ENCODE peak calls at places on chromosomes 7 and 10, in eight cellular contexts. F is cardiac fibroblast, N is IMR-90, V is ELR, R is endothelial cell, S is PC-3, B is H54, D is NAMALWA. Z is an unnamed sample.

GRCh38 chr7:155543011-155543881 is 3.1 kb downstream of the CNPY1 start:
- DNase-seq in F (peak), N (peak), V (no peak), R (no peak), S (no peak), B (no peak), D (no peak), Z (peak)

GRCh38 chr10:71210031-71210871 is 2.1 kb upstream of the UNC5B start:
- DNase-seq in F (no peak), N (no peak), V (no peak), R (no peak), S (no peak), B (no peak), D (no peak), Z (no peak)

GRCh38 chr7:16648551-16648950 is 2.6 kb downstream of the BZW2 start:
- DNase-seq in F (no peak), N (no peak), V (no peak), R (peak), S (no peak), B (no peak), D (no peak), Z (no peak)

GRCh38 chr7:148611692-148612091 is 21.1 kb downstream of the C7orf33 start:
- DNase-seq in F (no peak), N (no peak), V (no peak), R (no peak), S (no peak), B (no peak), D (no peak), Z (no peak)

GRCh38 chr10:484925-485661 is 204.4 kb downstream of the DIP2C start:
- DNase-seq in F (no peak), N (no peak), V (no peak), R (no peak), S (peak), B (no peak), D (no peak), Z (no peak)

GRCh38 chr10:93597075-93597599 is 3.9 kb downstream of the RBP4 start:
- DNase-seq in F (no peak), N (no peak), V (no peak), R (no peak), S (no peak), B (no peak), D (no peak), Z (no peak)

GRCh38 chr7:153010416-153010815 is 250.9 kb downstream of the ACTR3B start:
- DNase-seq in F (no peak), N (no peak), V (no peak), R (no peak), S (no peak), B (no peak), D (no peak), Z (no peak)

GRCh38 chr7:70794962-70795361 is 337.0 kb upstream of the GALNT17 start:
- DNase-seq in F (no peak), N (no peak), V (no peak), R (no peak), S (no peak), B (no peak), D (no peak), Z (no peak)

GRCh38 chr7:20408467-20408826 is 77.7 kb downstream of the ITGB8 start:
- DNase-seq in F (peak), N (peak), V (no peak), R (no peak), S (peak), B (no peak), D (no peak), Z (peak)

GRCh38 chr7:74449809-74450397 is 3.8 kb upstream of the GTF2IRD1 start:
- DNase-seq in F (peak), N (peak), V (peak), R (peak), S (peak), B (peak), D (peak), Z (peak)

GRCh38 chr10:33010132-33011037 is 52.4 kb upstream of the ITGB1 start:
- DNase-seq in F (peak), N (peak), V (peak), R (peak), S (peak), B (peak), D (no peak), Z (peak)

GRCh38 chr7:142785841-142786250 is 15.1 kb downstream of the PRSS2 start:
- DNase-seq in F (no peak), N (no peak), V (no peak), R (no peak), S (no peak), B (no peak), D (peak), Z (no peak)

GRCh38 chr7:78020131-78020873 is 221.7 kb downstream of the PHTF2 start:
- DNase-seq in F (peak), N (peak), V (peak), R (peak), S (peak), B (peak), D (peak), Z (peak)

GRCh38 chr10:89327803-89328441 is at the start of gene IFIT3:
- DNase-seq in F (peak), N (peak), V (peak), R (peak), S (peak), B (peak), D (peak), Z (peak)

GRCh38 chr7:131522325-131522920 is 34.0 kb downstream of the PODXL start:
- DNase-seq in F (no peak), N (no peak), V (no peak), R (no peak), S (no peak), B (no peak), D (no peak), Z (peak)

GRCh38 chr7:131604841-131605279 is 48.4 kb upstream of the PODXL start:
- DNase-seq in F (peak), N (peak), V (peak), R (no peak), S (peak), B (peak), D (no peak), Z (no peak)

GRCh38 chr10:11208243-11208642 is 190.6 kb downstream of the CELF2 start:
- DNase-seq in F (no peak), N (no peak), V (no peak), R (no peak), S (no peak), B (no peak), D (no peak), Z (no peak)

GRCh38 chr10:6492896-6493295 is 87.2 kb downstream of the PRKCQ start:
- DNase-seq in F (no peak), N (no peak), V (no peak), R (no peak), S (no peak), B (no peak), D (no peak), Z (no peak)

GRCh38 chr10:71796749-71797405 is 23.6 kb upstream of the VSIR start:
- DNase-seq in F (no peak), N (no peak), V (no peak), R (no peak), S (no peak), B (no peak), D (peak), Z (no peak)

GRCh38 chr7:76294344-76295024 is 8.0 kb upstream of the HSPB1 start:
- DNase-seq in F (peak), N (peak), V (peak), R (no peak), S (peak), B (peak), D (no peak), Z (peak)

GRCh38 chr10:124006526-124006925 is 86.9 kb downstream of the CHST15 start:
- DNase-seq in F (no peak), N (no peak), V (no peak), R (no peak), S (no peak), B (no peak), D (no peak), Z (no peak)

GRCh38 chr7:572668-573495 is 53.2 kb upstream of the PDGFA start:
- DNase-seq in F (no peak), N (no peak), V (no peak), R (no peak), S (no peak), B (no peak), D (no peak), Z (no peak)

GRCh38 chr10:33229252-33229943 is 105.1 kb downstream of the NRP1 start:
- DNase-seq in F (peak), N (no peak), V (no peak), R (no peak), S (peak), B (no peak), D (no peak), Z (no peak)

GRCh38 chr7:123024989-123025758 is 29.7 kb upstream of the TAS2R16 start:
- DNase-seq in F (peak), N (no peak), V (peak), R (no peak), S (peak), B (no peak), D (no peak), Z (peak)

Z was measured in H4.